ENCODE peak calls at places on chromosomes 3 and 15, in four cellular contexts. C, F, U and I are unnamed samples.
A peak's percentile ranks its signal among the peaks of the same experiment; 100 is the strongest.

GRCh38 chr15:95019907-95020306 is 788.5 kb downstream of the MCTP2 start:
- DNase-seq in U (no peak), F (no peak), C (no peak), I (no peak)

GRCh38 chr3:11290743-11291680 is 18.8 kb downstream of the ATG7 start:
- DNase-seq in C (peak; percentile 53), U (peak; percentile 8), F (no peak), I (no peak)

GRCh38 chr3:18477620-18478019 is 52.5 kb upstream of the SATB1 start:
- DNase-seq in F (no peak), C (no peak), U (no peak), I (no peak)

GRCh38 chr3:155312781-155313180 is 19.3 kb upstream of the STRIT1 start:
- DNase-seq in F (no peak), C (no peak), U (no peak), I (no peak)

GRCh38 chr15:95604634-95605036 is 725.9 kb upstream of the NR2F2 start:
- DNase-seq in U (no peak), F (no peak), C (no peak), I (no peak)

GRCh38 chr3:99639579-99639978 is 1.2 kb downstream of the COL8A1 start:
- DNase-seq in C (no peak), U (no peak), F (no peak), I (no peak)

GRCh38 chr3:197511130-197511529 is 44.6 kb downstream of the BDH1 start:
- DNase-seq in U (no peak), F (no peak), C (no peak), I (no peak)

GRCh38 chr3:168157301-168157700 is 61.6 kb upstream of the GOLIM4 start:
- DNase-seq in U (no peak), C (no peak), F (no peak), I (no peak)

GRCh38 chr3:152870027-152870426 is 35.1 kb downstream of the P2RY1 start:
- DNase-seq in F (no peak), U (no peak), C (no peak), I (no peak)

GRCh38 chr3:117734431-117734830 is 1024.9 kb downstream of the TUSC7 start:
- DNase-seq in F (no peak), C (no peak), U (no peak), I (no peak)

GRCh38 chr15:37087050-37087691 is 13.2 kb downstream of the MEIS2 start:
- DNase-seq in F (no peak), C (no peak), U (no peak), I (no peak)

GRCh38 chr3:16715281-16715680 is 110.1 kb upstream of the DAZL start:
- DNase-seq in C (no peak), U (no peak), F (no peak), I (no peak)

GRCh38 chr3:126977821-126978220 is 5.1 kb upstream of the PLXNA1 start:
- DNase-seq in U (no peak), C (no peak), F (no peak), I (no peak)

GRCh38 chr3:188749010-188749617 is 422.7 kb upstream of the TPRG1 start:
- DNase-seq in U (peak; percentile 53), F (peak; percentile 51), C (peak; percentile 59), I (peak; percentile 5)

GRCh38 chr3:125351814-125352456 is 23.2 kb downstream of the ZNF148 start:
- DNase-seq in C (no peak), F (no peak), U (no peak), I (no peak)

GRCh38 chr3:41037651-41038334 is 161.5 kb upstream of the CTNNB1 start:
- DNase-seq in F (no peak), U (no peak), C (no peak), I (no peak)

GRCh38 chr15:91572110-91572509 is 281.4 kb upstream of the SLCO3A1 start:
- DNase-seq in F (no peak), C (no peak), U (no peak), I (peak; percentile 74)

GRCh38 chr15:66369773-66370651 is 13.5 kb upstream of the TIPIN start:
- DNase-seq in U (no peak), C (no peak), F (no peak), I (peak; percentile 75)

GRCh38 chr3:58962040-58962651 is 87.7 kb downstream of the CFAP20DC start:
- DNase-seq in F (no peak), U (no peak), C (no peak), I (no peak)

GRCh38 chr15:92595506-92596337 is 59.9 kb downstream of the FAM174B start:
- DNase-seq in C (no peak), U (no peak), F (no peak), I (no peak)

GRCh38 chr3:195731356-195731960 is 10.7 kb downstream of the MUC20 start:
- DNase-seq in F (no peak), C (no peak), U (no peak), I (no peak)

GRCh38 chr3:195732951-195733350 is 12.2 kb downstream of the MUC20 start:
- DNase-seq in C (no peak), U (no peak), F (peak; percentile 4), I (peak; percentile 39)

GRCh38 chr3:195729476-195729875 is 8.7 kb downstream of the MUC20 start:
- DNase-seq in C (no peak), U (no peak), F (no peak), I (no peak)

GRCh38 chr3:195727596-195728195 is 6.9 kb downstream of the MUC20 start:
- DNase-seq in F (no peak), U (no peak), C (no peak), I (no peak)
- H3K27ac ChIP-seq in F (no peak overlapping the region), U (no peak overlapping the region), C (no peak overlapping the region), I (no peak overlapping the region)

DNA sequence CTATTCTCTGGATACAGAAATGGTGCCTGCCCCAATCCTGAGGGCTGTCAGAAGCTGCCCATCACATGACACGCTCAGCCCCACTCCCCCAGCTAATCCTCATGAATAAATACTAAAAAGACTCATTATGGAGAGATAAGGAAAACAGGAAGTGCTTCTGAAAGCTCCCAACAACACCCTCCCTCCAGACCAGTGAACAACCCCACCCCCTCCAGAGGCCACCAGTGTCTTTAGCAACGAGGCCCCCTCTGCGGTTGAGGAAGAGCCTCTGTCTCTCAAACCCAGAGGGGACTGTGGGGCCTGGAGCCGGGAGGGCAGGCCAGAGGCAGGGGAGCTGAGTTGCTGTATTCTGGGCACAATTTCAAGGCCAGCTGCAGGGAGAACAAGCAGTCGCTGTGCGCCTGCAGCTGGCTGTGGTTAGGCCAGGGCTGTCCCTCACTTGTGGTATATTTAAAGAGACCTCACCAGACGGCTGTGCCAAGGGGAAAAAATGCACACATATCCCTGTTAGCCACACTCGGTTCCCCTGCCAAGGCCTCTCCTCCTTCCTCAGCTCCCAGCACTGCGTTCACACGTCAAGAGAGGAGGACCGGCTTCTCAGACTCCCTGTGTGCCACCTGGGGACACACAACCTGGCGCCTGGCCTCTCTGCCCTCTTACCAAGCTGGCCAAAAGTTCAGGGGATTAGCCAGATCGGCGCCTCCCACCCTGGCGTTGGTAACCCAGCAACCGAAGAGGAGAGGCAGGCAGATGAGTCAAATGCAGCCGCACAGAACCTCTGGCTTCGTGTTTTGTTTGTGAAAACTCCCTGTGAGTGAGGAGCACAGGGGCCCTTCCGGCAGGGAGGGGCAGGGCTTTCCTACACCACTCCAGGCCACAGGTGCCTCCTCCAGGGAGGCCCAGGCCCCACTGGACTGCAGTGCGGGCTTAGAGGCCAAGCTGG is 101.2 kb upstream of the ETV5 start:
- DNase-seq in U (no peak), C (no peak), F (peak; percentile 86), I (peak; percentile 90)
- H3K27ac ChIP-seq in U (no peak overlapping the region), C (no peak overlapping the region), F (peak overlapping the region; percentile 61), I (peak overlapping the region; percentile 76)

GRCh38 chr15:96849501-96849900 is 519.0 kb downstream of the NR2F2 start:
- DNase-seq in F (no peak), C (no peak), U (no peak), I (peak; percentile 85)
- H3K27ac ChIP-seq in F (no peak overlapping the region), C (no peak overlapping the region), U (no peak overlapping the region), I (no peak overlapping the region)

GRCh38 chr3:27657871-27658270 is 64.3 kb downstream of the EOMES start:
- DNase-seq in F (no peak), C (no peak), U (no peak), I (no peak)
- H3K27ac ChIP-seq in F (no peak overlapping the region), C (no peak overlapping the region), U (no peak overlapping the region), I (no peak overlapping the region)

DNA sequence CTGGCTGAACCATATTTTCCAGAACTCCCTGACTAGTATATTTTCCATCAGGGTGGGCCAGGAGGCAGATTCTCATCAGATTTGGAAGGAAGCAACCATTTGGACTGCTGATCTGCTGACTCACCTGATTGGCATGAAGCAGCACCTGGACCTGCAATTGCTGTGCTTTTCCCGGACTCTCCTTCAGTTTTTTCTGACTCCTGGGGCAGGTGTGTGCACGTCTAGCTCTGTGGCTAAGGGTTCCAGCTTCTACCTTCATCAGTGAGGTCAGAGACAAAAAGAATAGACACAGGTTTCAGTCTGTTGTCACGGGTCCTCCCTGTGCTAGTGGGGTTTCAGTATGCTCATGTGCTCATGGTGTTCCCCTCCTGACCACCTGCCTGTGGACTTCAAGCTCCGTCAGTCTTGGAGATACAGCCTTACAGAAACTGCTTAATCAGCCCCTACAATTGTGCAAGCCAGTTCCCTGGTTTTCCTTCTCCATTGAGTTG is 31.5 kb downstream of the HMCES start:
- DNase-seq in C (no peak), F (no peak), U (no peak), I (peak; percentile 31)
- H3K27ac ChIP-seq in C (no peak overlapping the region), F (no peak overlapping the region), U (no peak overlapping the region), I (no peak overlapping the region)